ENCODE peak calls at places on chromosomes 1 and 21, in four cellular contexts. O is astrocyte of the spinal cord, Q is HFF-Myc, B is GM12864. L is an unnamed sample.

GRCh38 chr1:119219711-119220110 is 79.3 kb upstream of the WARS2 start:
- DNase-seq in O (no peak), B (no peak), Q (no peak), L (no peak)

GRCh38 chr1:167650266-167651160 is 20.5 kb downstream of the RCSD1 start:
- DNase-seq in Q (no peak), O (no peak), B (no peak), L (no peak)

GRCh38 chr21:28699591-28700259 is 293.0 kb downstream of the LTN1 start:
- DNase-seq in O (no peak), B (no peak), Q (no peak), L (no peak)

GRCh38 chr1:209412036-209412435 is 171.5 kb upstream of the CAMK1G start:
- DNase-seq in Q (no peak), B (no peak), O (no peak), L (no peak)

GRCh38 chr1:6623269-6623965 is 1.3 kb upstream of the THAP3 start:
- DNase-seq in Q (no peak), O (no peak), B (no peak), L (no peak)

GRCh38 chr1:227790868-227791267 is 24.6 kb upstream of the PRSS38 start:
- DNase-seq in O (no peak), Q (no peak), B (no peak), L (no peak)

GRCh38 chr1:54118704-54119103 is 34.1 kb downstream of the CDCP2 start:
- DNase-seq in Q (no peak), B (no peak), O (peak), L (peak)

GRCh38 chr1:203629509-203630082 is 3.0 kb downstream of the ATP2B4 start:
- DNase-seq in B (no peak), O (peak), Q (no peak), L (no peak)

GRCh38 chr1:25020173-25020840 is 90.2 kb upstream of the RUNX3 start:
- DNase-seq in B (no peak), Q (no peak), O (no peak), L (no peak)

GRCh38 chr1:228207851-228208821 is at the start of gene OBSCN:
- DNase-seq in B (no peak), O (no peak), Q (no peak), L (no peak)

GRCh38 chr1:220062629-220063028 is 16.3 kb upstream of the EPRS1 start:
- DNase-seq in Q (no peak), O (no peak), B (no peak), L (no peak)

GRCh38 chr21:14383596-14384210 is 757 bp upstream of the HSPA13 start:
- DNase-seq in B (peak), Q (peak), O (no peak), L (no peak)

GRCh38 chr1:234368320-234369032 is 4.8 kb upstream of the COA6 start:
- DNase-seq in B (no peak), O (no peak), Q (no peak), L (no peak)

GRCh38 chr1:2252423-2252822 is 24.3 kb downstream of the SKI start:
- DNase-seq in B (no peak), Q (no peak), O (no peak), L (no peak)

GRCh38 chr1:31095298-31095981 is 29.9 kb upstream of the PUM1 start:
- DNase-seq in Q (peak), B (no peak), O (peak), L (no peak)

GRCh38 chr1:156081174-156082110 is 823 bp downstream of the MEX3A start:
- DNase-seq in Q (no peak), O (no peak), B (no peak), L (no peak)

GRCh38 chr1:17561561-17561985 is 22.1 kb downstream of the ARHGEF10L start:
- DNase-seq in Q (no peak), B (no peak), O (peak), L (no peak)

GRCh38 chr21:37437376-37438080 is 71.0 kb downstream of the DYRK1A start:
- DNase-seq in Q (no peak), O (no peak), B (no peak), L (no peak)

GRCh38 chr21:16870116-16870515 is 642.7 kb upstream of the CXADR start:
- DNase-seq in B (no peak), O (no peak), Q (no peak), L (no peak)

GRCh38 chr1:62439652-62440371 is 3.0 kb downstream of the USP1 start:
- DNase-seq in Q (peak), B (peak), O (no peak), L (no peak)

GRCh38 chr1:244239261-244239770 is 188.2 kb downstream of the ZBTB18 start:
- DNase-seq in B (peak), O (peak), Q (no peak), L (no peak)

GRCh38 chr1:212225871-212226302 is 59.3 kb upstream of the PPP2R5A start:
- DNase-seq in Q (no peak), O (no peak), B (no peak), L (no peak)

GRCh38 chr1:177429234-177429633 is 258.5 kb downstream of the BRINP2 start:
- DNase-seq in O (no peak), Q (no peak), B (no peak), L (no peak)
- TF ChIP-seq CTCF in O (no peak), Q (no peak), B (no peak), L (no peak)

DNA sequence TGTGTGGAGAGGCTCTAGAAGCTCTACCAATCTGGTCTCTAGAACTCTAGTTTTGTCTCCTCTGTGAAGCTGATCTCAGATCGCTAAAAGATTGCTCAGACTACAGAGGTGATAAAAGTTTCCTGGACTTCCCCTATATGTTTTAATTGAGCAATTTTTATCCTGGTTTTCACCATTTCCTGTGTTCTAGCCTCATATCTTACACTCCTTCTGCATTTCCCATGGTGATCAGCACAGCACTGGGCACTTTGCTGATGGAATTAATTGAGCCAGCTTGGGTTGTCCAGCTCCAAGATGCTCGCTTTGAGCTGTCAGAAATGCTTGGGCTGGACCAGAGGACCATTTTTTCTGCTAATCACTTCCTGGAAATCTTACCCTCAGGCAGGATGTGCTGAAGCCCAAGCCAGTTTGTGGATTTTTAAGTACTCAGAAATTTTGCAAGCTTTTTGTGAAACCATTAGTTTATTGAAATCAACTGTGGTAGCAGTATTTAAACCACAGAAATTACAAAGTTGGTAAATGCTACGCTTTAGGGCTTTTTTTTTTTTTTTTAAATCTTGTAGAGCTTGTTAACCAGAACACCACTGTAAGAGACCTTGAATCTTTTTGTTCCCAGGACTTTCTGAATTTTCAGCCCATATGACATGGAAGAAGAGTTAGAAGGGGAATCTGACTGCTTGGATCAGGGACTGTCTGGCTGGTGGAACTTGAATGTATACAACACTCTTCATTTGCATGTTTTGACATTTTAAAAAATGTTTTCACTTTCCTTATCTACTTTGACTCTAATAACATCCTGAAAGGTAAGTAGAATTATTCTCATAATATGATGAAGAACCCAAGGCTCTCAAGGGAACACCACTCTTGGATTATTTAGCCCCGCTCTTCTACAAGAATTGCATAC is 28.4 kb downstream of the CD48 start:
- DNase-seq in O (no peak), Q (no peak), B (no peak), L (no peak)
- H3K4me3 ChIP-seq in O (no peak), Q (no peak), B (no peak), L (no peak)

GRCh38 chr1:58785424-58786058 is 1.7 kb upstream of the JUN start:
- DNase-seq in O (peak), B (no peak), Q (no peak), L (no peak)
- TF ChIP-seq CTCF in O (no peak), B (no peak), Q (no peak), L (no peak)

GRCh38 chr1:152107289-152107983 is 7.8 kb downstream of the TCHH start:
- DNase-seq in B (no peak), Q (no peak), O (peak), L (no peak)
- H3K4me3 ChIP-seq in B (no peak), Q (peak), O (no peak), L (peak)

DNA sequence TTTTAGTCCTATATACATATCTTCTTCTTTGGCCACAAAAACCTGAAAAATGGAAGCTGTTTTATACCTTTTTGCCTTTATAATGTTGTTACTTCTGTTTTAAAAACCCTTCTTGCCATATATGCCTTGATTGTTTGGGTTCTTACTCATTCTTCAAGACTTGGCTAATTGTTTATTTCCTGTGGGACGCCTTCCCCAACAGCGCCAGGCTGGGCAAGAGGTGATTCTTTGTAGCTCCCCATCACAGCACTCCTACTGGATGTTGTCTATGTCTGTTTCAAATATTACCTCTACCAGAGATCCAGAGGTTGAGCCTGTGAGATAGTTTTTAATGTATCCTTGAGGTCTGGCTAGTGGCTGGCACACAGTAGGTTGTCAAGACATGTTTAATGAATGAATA is 73.2 kb upstream of the CYP2J2 start:
- DNase-seq in B (no peak), O (no peak), Q (no peak), L (no peak)
- TF ChIP-seq CTCF in B (no peak), O (no peak), Q (no peak), L (no peak)

GRCh38 chr1:26529405-26529654 is 231 bp upstream of the RPS6KA1 start:
- DNase-seq in O (no peak), Q (no peak), B (no peak), L (no peak)
- H3K4me3 ChIP-seq in O (peak), Q (peak), B (peak), L (peak)

GRCh38 chr21:21003701-21004100 is 5.5 kb downstream of the NCAM2 start:
- DNase-seq in O (peak), Q (peak), B (no peak), L (no peak)
- TF ChIP-seq CTCF in O (peak), Q (peak), B (no peak), L (peak)

GRCh38 chr1:229412056-229412455 is 21.8 kb downstream of the ACTA1 start:
- DNase-seq in O (no peak), Q (no peak), B (no peak), L (no peak)

GRCh38 chr1:229409616-229410369 is 24.1 kb downstream of the ACTA1 start:
- DNase-seq in B (no peak), O (no peak), Q (no peak), L (no peak)

GRCh38 chr1:229411434-229412055 is 22.3 kb downstream of the ACTA1 start:
- DNase-seq in Q (no peak), B (no peak), O (no peak), L (no peak)

GRCh38 chr1:229410370-229410691 is 23.6 kb downstream of the ACTA1 start:
- DNase-seq in Q (no peak), O (no peak), B (no peak), L (no peak)

DNA sequence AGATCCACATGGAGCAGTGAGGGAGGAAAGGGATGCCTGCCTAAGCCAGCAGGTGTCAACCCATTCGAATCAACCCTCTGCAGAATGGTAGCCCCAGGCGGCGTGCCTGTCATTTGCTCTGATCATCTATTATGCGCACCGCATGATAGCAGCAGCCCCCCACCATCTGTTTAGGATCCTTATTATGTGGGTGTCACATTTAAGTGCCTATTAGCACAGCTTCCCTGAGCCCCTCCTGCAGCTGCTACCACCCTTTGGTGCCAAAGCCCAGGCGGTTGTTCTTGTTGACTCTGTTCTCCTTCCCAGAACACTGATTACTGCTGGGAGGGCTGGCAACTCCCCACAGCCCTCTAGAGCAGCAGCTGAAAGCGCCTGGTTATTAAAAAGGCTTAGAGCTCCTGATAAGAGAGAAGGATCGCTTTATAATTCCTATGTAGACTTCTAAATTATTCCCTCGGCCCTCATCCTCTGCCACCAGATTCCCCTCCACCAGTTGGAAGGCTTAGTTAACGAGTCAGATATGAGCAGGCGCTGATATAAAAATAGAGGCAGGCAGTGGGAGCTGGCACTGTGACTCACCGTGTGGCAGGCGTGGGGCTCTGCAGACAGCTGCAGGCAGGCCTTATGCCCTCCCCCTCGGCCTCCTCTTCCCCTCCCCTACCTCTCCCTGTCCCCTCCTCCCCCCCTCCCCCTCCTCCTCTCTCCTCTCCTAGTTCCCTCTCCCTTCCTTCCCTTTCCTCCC is 23.0 kb downstream of the ACTA1 start:
- DNase-seq in Q (no peak), O (peak), B (no peak), L (no peak)
- H3K4me3 ChIP-seq in Q (no peak), O (no peak), B (no peak), L (no peak)

DNA sequence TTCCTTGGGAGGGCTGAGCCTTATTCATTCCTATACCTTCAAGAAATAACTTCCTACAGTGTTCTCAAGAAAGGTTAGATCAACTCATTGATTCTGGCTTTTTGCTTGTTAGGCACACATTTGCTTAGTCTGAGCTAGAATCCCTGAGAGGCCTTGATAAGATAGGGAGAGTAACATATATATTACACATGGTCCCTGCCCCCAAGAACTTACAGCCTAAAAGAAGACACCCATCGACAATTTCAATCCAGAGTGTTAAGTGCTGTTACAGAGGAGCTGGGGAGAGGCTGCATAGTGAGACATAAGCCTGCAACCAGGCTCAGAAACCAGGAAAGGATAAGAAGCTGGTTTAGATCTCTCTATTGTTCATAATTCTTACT is 68.7 kb downstream of the PLPP3 start:
- DNase-seq in B (no peak), O (no peak), Q (no peak), L (no peak)
- TF ChIP-seq CTCF in B (no peak), O (no peak), Q (no peak), L (no peak)

GRCh38 chr1:199044191-199044590 is 405.4 kb downstream of the PTPRC start:
- DNase-seq in B (no peak), O (no peak), Q (no peak), L (no peak)
- H3K4me3 ChIP-seq in B (no peak), O (no peak), Q (no peak), L (no peak)

L was measured in AG04449.